ENCODE peak calls at places on chromosome 12, in eight cellular contexts. W, I, P, H, T, Y, L and K are unnamed samples.
A peak's percentile ranks its signal among the peaks of the same experiment; 100 is the strongest.

GRCh38 chr12:106359620-106360399 is 2.3 kb downstream of the POLR3B start:
- DNase-seq in W (no peak), I (no peak), P (no peak), H (no peak), T (no peak), Y (no peak), L (no peak), K (no peak)

GRCh38 chr12:10363922-10364838 is 25.7 kb downstream of the KLRK1 start:
- DNase-seq in W (peak; percentile 84), I (peak; percentile 63), P (peak; percentile 55), H (peak; percentile 62), T (no peak), Y (peak; percentile 77), L (no peak), K (peak; percentile 12)

GRCh38 chr12:131827961-131828534 is at the start of gene MMP17:
- DNase-seq in W (no peak), I (peak; percentile 58), P (peak; percentile 63), H (peak; percentile 89), T (no peak), Y (peak; percentile 41), L (no peak), K (no peak)

GRCh38 chr12:120276734-120277133 is 11.2 kb upstream of the PXN start:
- DNase-seq in W (no peak), I (no peak), P (peak; percentile 77), H (peak; percentile 72), T (no peak), Y (no peak), L (no peak), K (peak; percentile 59)

GRCh38 chr12:55073043-55074022 is 52.9 kb upstream of the OR9K2 start:
- DNase-seq in W (peak; percentile 20), I (no peak), P (peak; percentile 84), H (peak; percentile 79), T (peak; percentile 23), Y (peak; percentile 67), L (peak; percentile 58), K (peak; percentile 60)

GRCh38 chr12:102479099-102479887 is 1.1 kb downstream of the IGF1 start:
- DNase-seq in W (peak; percentile 62), I (no peak), P (no peak), H (peak; percentile 38), T (no peak), Y (no peak), L (no peak), K (peak; percentile 9)

GRCh38 chr12:22355011-22355580 is 20.6 kb upstream of the ST8SIA1 start:
- DNase-seq in W (no peak), I (no peak), P (no peak), H (no peak), T (no peak), Y (no peak), L (no peak), K (no peak)

GRCh38 chr12:43453761-43454160 is 98.2 kb downstream of the ADAMTS20 start:
- DNase-seq in W (no peak), I (no peak), P (no peak), H (peak; percentile 2), T (no peak), Y (no peak), L (no peak), K (no peak)

GRCh38 chr12:112963227-112963861 is 15.0 kb upstream of the OAS2 start:
- DNase-seq in W (no peak), I (no peak), P (no peak), H (no peak), T (no peak), Y (no peak), L (no peak), K (no peak)

DNA sequence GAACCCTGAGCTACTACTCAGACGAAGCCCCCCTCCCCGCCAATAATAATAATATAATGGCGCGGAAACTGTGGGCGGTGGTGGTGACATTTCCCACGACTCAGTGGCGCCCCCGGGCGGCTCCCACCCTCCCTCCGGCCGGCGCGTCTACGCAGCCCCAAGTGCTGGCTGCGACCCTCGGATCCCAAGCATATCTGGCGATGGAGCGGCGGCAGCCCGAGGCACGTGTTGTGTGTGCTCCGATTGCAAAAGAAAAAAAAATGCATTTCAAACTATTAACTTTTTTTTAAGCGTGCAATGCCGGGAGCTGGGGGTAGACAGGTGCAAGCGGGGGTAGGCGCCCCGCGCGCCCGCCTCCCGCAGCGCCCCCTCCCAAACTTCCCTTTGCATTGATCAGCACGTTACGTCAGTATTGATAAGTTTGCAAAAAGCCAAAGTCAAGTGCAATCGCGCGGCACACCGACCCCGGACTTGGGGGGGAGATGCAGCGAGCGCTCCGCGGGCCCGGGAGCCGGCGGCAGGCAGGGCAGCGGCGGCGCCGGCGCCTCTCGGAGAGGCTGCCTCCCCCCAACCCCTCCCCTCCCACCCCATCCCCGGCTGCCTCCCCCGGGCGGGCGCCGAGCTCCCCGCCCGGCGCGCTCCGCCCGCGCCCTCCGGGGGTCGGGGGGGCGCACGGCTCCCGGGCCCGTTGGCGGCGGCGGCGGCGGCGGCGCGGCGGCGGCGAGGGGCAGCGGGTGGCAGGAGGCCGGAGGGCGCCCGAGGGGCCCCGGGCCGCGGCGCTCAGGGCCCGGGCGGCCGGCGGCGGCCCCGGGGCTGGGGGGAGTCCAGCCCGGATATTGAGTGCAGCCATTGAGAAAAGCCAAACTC is 113.1 kb upstream of the MYL2 start:
- DNase-seq in W (no peak), I (no peak), P (no peak), H (no peak), T (no peak), Y (no peak), L (peak; percentile 39), K (no peak)
- TF ChIP-seq CTCF in W (peak; percentile 9), I (no peak), P (no peak), H (no peak), T (no peak), Y (no peak), L (peak; percentile 77), K (peak; percentile 21)

GRCh38 chr12:122866950-122867607 is 28.8 kb downstream of the VPS37B start:
- DNase-seq in W (no peak), I (peak; percentile 63), P (no peak), H (no peak), T (no peak), Y (no peak), L (no peak), K (no peak)

GRCh38 chr12:122869207-122869973 is 26.5 kb downstream of the VPS37B start:
- DNase-seq in W (no peak), I (no peak), P (no peak), H (no peak), T (no peak), Y (no peak), L (no peak), K (no peak)

GRCh38 chr12:122868471-122869177 is 27.3 kb downstream of the VPS37B start:
- DNase-seq in W (no peak), I (peak; percentile 40), P (no peak), H (no peak), T (no peak), Y (no peak), L (no peak), K (no peak)

GRCh38 chr12:122866379-122866778 is 29.5 kb downstream of the VPS37B start:
- DNase-seq in W (no peak), I (peak; percentile 48), P (no peak), H (no peak), T (no peak), Y (no peak), L (no peak), K (no peak)

DNA sequence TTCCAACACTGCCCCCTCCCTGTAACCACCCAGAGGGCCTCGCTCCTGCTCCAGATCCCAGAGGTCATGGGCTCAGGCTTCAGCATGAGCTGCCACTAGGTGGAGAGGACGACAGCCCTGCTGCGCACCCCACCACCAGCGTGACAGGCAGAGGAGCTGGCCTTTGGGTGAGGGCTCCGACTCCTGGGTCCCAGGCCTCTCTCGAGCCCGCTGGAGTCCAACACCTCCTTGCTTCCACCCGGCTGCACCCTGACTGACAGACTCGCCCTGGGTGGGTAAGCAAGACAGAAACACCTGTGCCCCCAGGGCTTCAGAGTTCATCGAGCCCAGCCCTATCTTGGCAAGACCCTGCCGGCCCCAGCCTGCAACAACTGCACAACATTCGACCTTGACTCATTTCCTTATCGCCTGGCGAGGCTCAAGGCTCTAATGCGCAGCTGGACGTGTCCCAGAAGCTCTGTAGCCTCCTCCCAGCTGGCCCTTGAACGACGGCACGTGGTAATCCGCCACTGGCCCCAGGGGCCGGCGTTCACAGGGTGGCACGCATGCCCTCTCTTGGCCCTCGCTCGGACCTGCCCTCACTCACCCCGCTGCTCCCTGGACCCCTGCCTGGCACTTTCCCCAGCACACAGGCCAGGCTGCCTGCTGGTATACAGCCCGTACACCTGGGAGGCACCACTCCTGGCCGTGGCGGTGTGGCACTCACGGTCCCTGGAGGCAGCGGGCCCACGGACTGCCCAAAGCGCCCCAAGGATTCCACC is 28.0 kb downstream of the VPS37B start:
- DNase-seq in W (no peak), I (peak; percentile 82), P (no peak), H (peak; percentile 44), T (no peak), Y (peak; percentile 30), L (no peak), K (no peak)
- TF ChIP-seq CTCF in W (peak; percentile 10), I (peak; percentile 16), P (no peak), H (peak; percentile 4), T (peak; percentile 7), Y (no peak), L (peak; percentile 23), K (peak; percentile 44)

GRCh38 chr12:111393700-111394275 is 11.9 kb upstream of the SH2B3 start:
- DNase-seq in W (no peak), I (peak; percentile 64), P (no peak), H (peak; percentile 51), T (no peak), Y (no peak), L (no peak), K (peak; percentile 41)

GRCh38 chr12:111398530-111398929 is 7.2 kb upstream of the SH2B3 start:
- DNase-seq in W (no peak), I (no peak), P (no peak), H (peak; percentile 54), T (no peak), Y (peak; percentile 33), L (no peak), K (no peak)

GRCh38 chr12:111396726-111397445 is 8.8 kb upstream of the SH2B3 start:
- DNase-seq in W (no peak), I (peak; percentile 89), P (peak; percentile 82), H (peak; percentile 98), T (no peak), Y (peak; percentile 96), L (peak; percentile 80), K (peak; percentile 94)

GRCh38 chr12:111394480-111394879 is 11.2 kb upstream of the SH2B3 start:
- DNase-seq in W (no peak), I (no peak), P (no peak), H (no peak), T (no peak), Y (no peak), L (no peak), K (no peak)

DNA sequence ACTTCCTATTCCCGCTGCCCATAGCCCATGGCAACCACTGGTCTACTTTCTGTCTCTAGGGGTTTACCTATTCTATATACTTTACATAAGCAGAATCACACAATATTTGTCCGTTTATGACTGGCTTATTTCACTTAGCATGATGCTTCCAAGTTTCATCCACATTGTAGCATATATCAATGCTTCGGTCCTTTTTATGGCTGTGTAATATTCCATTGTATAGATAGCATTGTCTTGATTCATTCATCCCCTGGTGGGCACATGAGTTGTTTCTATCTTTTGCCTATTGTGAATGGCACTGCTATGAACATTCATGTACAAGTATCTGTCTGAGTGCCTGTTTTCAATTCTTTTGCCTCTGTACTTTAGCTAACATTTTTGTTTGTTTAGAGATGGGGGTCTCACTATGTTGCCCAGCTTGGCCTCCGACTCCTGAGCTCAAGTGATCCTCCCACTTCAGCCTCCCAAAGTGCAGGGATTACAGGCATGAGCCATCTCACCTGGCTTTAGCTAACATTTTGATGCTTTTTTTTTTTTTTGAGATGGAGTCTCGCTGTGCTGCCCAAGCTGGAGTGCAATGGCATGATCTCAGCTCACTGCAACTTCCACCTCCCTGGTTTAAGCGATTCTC is 10.1 kb upstream of the SH2B3 start:
- DNase-seq in W (no peak), I (no peak), P (no peak), H (no peak), T (no peak), Y (no peak), L (no peak), K (no peak)
- TF ChIP-seq CTCF in W (no peak), I (no peak), P (no peak), H (no peak), T (no peak), Y (no peak), L (no peak), K (no peak)

GRCh38 chr12:11812558-11813421 is 163.3 kb downstream of the ETV6 start:
- DNase-seq in W (no peak), I (peak; percentile 63), P (peak; percentile 33), H (peak; percentile 39), T (no peak), Y (peak; percentile 59), L (peak; percentile 35), K (no peak)
- TF ChIP-seq CTCF in W (peak; percentile 38), I (no peak), P (peak; percentile 17), H (no peak), T (peak; percentile 18), Y (no peak), L (peak; percentile 44), K (no peak)